ENCODE peak calls at places on chromosomes 4 and X, in five cellular contexts. V is thoracic aorta, X is neural progenitor cell, O is sciatic nerve, P is activated gamma-delta T cell treated with Interleukin-2 at 50 U/mL for 16 hours. N is an unnamed sample.

GRCh38 chrX:9207142-9207541 is 173.2 kb upstream of the FAM9B start:
- DNase-seq in V (no peak), X (no peak), O (no peak), P (no peak), N (no peak)

GRCh38 chr4:34037280-34037679 is 2207.0 kb downstream of the ARAP2 start:
- DNase-seq in V (no peak), X (no peak), O (no peak), P (no peak), N (no peak)

GRCh38 chr4:102826890-102827673 is at the start of gene UBE2D3:
- DNase-seq in V (peak), X (peak), O (peak), P (peak), N (peak)

GRCh38 chr4:21009956-21010355 is 309.7 kb downstream of the PACRGL start:
- DNase-seq in V (no peak), X (peak), O (no peak), P (no peak), N (no peak)

GRCh38 chr4:81913427-81913878 is 441.7 kb upstream of the RASGEF1B start:
- DNase-seq in V (no peak), X (peak), O (no peak), P (peak), N (no peak)

GRCh38 chr4:159460408-159460807 is 357.5 kb downstream of the RAPGEF2 start:
- DNase-seq in V (no peak), X (no peak), O (no peak), P (no peak), N (no peak)

GRCh38 chr4:148067307-148067916 is 335.5 kb downstream of the ARHGAP10 start:
- DNase-seq in V (no peak), X (no peak), O (no peak), P (no peak), N (no peak)

GRCh38 chr4:8473920-8474590 is 33.5 kb downstream of the TRMT44 start:
- DNase-seq in V (no peak), X (no peak), O (no peak), P (no peak), N (no peak)

GRCh38 chr4:38949416-38950051 is 81.9 kb downstream of the FAM114A1 start:
- DNase-seq in V (no peak), X (no peak), O (no peak), P (peak), N (no peak)

GRCh38 chr4:125666635-125667034 is 351.9 kb downstream of the FAT4 start:
- DNase-seq in V (no peak), X (no peak), O (no peak), P (no peak), N (no peak)

GRCh38 chrX:22690116-22690515 is 309.6 kb upstream of the DDX53 start:
- DNase-seq in V (no peak), X (no peak), O (no peak), P (no peak), N (no peak)

GRCh38 chrX:1388651-1389050 is 3.3 kb downstream of the SLC25A6 start:
- DNase-seq in V (no peak), X (no peak), O (peak), P (no peak), N (no peak)

GRCh38 chr4:61320154-61320553 is 120.0 kb downstream of the ADGRL3 start:
- DNase-seq in V (no peak), X (no peak), O (no peak), P (no peak), N (no peak)

GRCh38 chrX:109270580-109271484 is 211.1 kb downstream of the GUCY2F start:
- DNase-seq in V (no peak), X (no peak), O (no peak), P (no peak), N (no peak)

GRCh38 chrX:3939967-3940610 is 226.6 kb upstream of the PRKX start:
- DNase-seq in V (no peak), X (peak), O (no peak), P (no peak), N (no peak)

GRCh38 chrX:130100180-130100579 is 10.1 kb downstream of the ELF4 start:
- DNase-seq in V (no peak), X (no peak), O (no peak), P (no peak), N (no peak)